ENCODE peak calls at places on chromosomes 11 and 22, in nine cellular contexts. L is GM13976; F is stimulated activated CD4-positive, alpha-beta T cell treated with anti-CD3 and anti-CD28 coated beads, Interleukin-2, amount 100 ng/mL, for 24 hours; Z is T-helper 1 cell; C is activated T-cell treated with anti-CD3 and anti-CD28 coated beads for 1 hour; W is GM19239; H is stomach; J is left cardiac atrium; Q is dorsolateral prefrontal cortex. S is an unnamed sample.

GRCh38 chr22:24751518-24751917 is 23.0 kb downstream of the PIWIL3 start:
- DNase-seq in L (no peak), F (no peak), Z (no peak), C (no peak), W (no peak), H (no peak), J (no peak), Q (no peak), S (no peak)

GRCh38 chr11:122789916-122790315 is 48.4 kb upstream of the CRTAM start:
- DNase-seq in L (no peak), F (no peak), Z (no peak), C (no peak), W (no peak), H (no peak), J (no peak), Q (no peak), S (no peak)

GRCh38 chr11:11426226-11426915 is 73.3 kb upstream of the CSNK2A3 start:
- DNase-seq in L (no peak), F (no peak), Z (no peak), C (no peak), W (no peak), H (no peak), J (no peak), Q (no peak), S (no peak)

GRCh38 chr11:9089636-9090035 is 1.8 kb downstream of the SCUBE2 start:
- DNase-seq in L (no peak), F (no peak), Z (no peak), C (no peak), W (no peak), H (no peak), J (no peak), Q (no peak), S (no peak)

GRCh38 chr11:61473370-61474025 is 35.1 kb upstream of the LRRC10B start:
- DNase-seq in L (no peak), F (no peak), Z (no peak), C (no peak), W (no peak), H (no peak), J (no peak), Q (no peak), S (peak)

GRCh38 chr11:31240340-31240904 is 129.1 kb downstream of the DCDC1 start:
- DNase-seq in L (no peak), F (peak), Z (peak), C (no peak), W (no peak), H (no peak), J (no peak), Q (no peak), S (peak)

GRCh38 chr11:7436657-7437056 is 48.6 kb upstream of the OLFML1 start:
- DNase-seq in L (peak), F (no peak), Z (peak), C (no peak), W (peak), H (no peak), J (no peak), Q (no peak), S (no peak)

GRCh38 chr11:20754957-20755356 is 85.6 kb downstream of the NELL1 start:
- DNase-seq in L (no peak), F (no peak), Z (no peak), C (no peak), W (no peak), H (no peak), J (no peak), Q (no peak), S (no peak)

GRCh38 chr22:38180841-38181452 is 683 bp downstream of the PLA2G6 start:
- DNase-seq in L (peak), F (no peak), Z (peak), C (no peak), W (no peak), H (peak), J (no peak), Q (peak), S (peak)

GRCh38 chr11:16613401-16614381 is 124.8 kb upstream of the C11orf58 start:
- DNase-seq in L (peak), F (peak), Z (peak), C (peak), W (peak), H (peak), J (peak), Q (peak), S (peak)

GRCh38 chr11:67606150-67606476 is 623 bp upstream of the NDUFV1 start:
- DNase-seq in L (no peak), F (no peak), Z (no peak), C (no peak), W (no peak), H (no peak), J (no peak), Q (no peak), S (no peak)

GRCh38 chr11:1104411-1105182 is 29.9 kb downstream of the MUC2 start:
- DNase-seq in L (no peak), F (no peak), Z (no peak), C (no peak), W (no peak), H (no peak), J (no peak), Q (no peak), S (no peak)

GRCh38 chr11:112318193-112318592 is 57.5 kb upstream of the PLET1 start:
- DNase-seq in L (no peak), F (no peak), Z (no peak), C (no peak), W (no peak), H (no peak), J (no peak), Q (no peak), S (no peak)

GRCh38 chr11:110529043-110529442 is 99.3 kb downstream of the FDX1 start:
- DNase-seq in L (no peak), F (no peak), Z (no peak), C (no peak), W (no peak), H (no peak), J (no peak), Q (no peak), S (no peak)

GRCh38 chr11:130434521-130435223 is 6.3 kb upstream of the ADAMTS8 start:
- DNase-seq in L (peak), F (peak), Z (peak), C (peak), W (peak), H (peak), J (peak), Q (peak), S (peak)

GRCh38 chr11:69637601-69637955 is 3.4 kb upstream of the CCND1 start:
- DNase-seq in L (no peak), F (no peak), Z (no peak), C (no peak), W (no peak), H (no peak), J (no peak), Q (no peak), S (no peak)

GRCh38 chr11:61510178-61510979 is 1.8 kb downstream of the LRRC10B start:
- DNase-seq in L (no peak), F (no peak), Z (no peak), C (no peak), W (no peak), H (no peak), J (no peak), Q (no peak), S (no peak)

GRCh38 chr11:73931039-73931645 is 19.7 kb upstream of the DNAJB13 start:
- DNase-seq in L (peak), F (no peak), Z (no peak), C (no peak), W (no peak), H (peak), J (no peak), Q (peak), S (no peak)

GRCh38 chr11:72085836-72086475 is 5.3 kb downstream of the LRRC51 start:
- DNase-seq in L (no peak), F (no peak), Z (no peak), C (no peak), W (no peak), H (no peak), J (no peak), Q (no peak), S (no peak)

GRCh38 chr11:119350302-119350701 is 3.8 kb upstream of the MFRP start:
- DNase-seq in L (no peak), F (no peak), Z (no peak), C (no peak), W (no peak), H (no peak), J (no peak), Q (no peak), S (no peak)

GRCh38 chr22:44680058-44680457 is 21.9 kb upstream of the PRR5 start:
- DNase-seq in L (no peak), F (no peak), Z (no peak), C (no peak), W (no peak), H (no peak), J (no peak), Q (no peak), S (no peak)

GRCh38 chr11:22713336-22713735 is 46.9 kb downstream of the GAS2 start:
- DNase-seq in L (no peak), F (no peak), Z (no peak), C (no peak), W (no peak), H (no peak), J (no peak), Q (no peak), S (no peak)

GRCh38 chr11:44804449-44805151 is 77.8 kb downstream of the TSPAN18 start:
- DNase-seq in L (no peak), F (no peak), Z (no peak), C (no peak), W (no peak), H (no peak), J (no peak), Q (no peak), S (no peak)

GRCh38 chr11:111512296-111513239 is at the start of gene BTG4:
- DNase-seq in L (peak), F (no peak), Z (no peak), C (no peak), W (no peak), H (no peak), J (peak), Q (no peak), S (peak)

GRCh38 chr11:124075841-124076571 is 34.9 kb upstream of the OR10G7 start:
- DNase-seq in L (peak), F (no peak), Z (no peak), C (no peak), W (no peak), H (no peak), J (peak), Q (no peak), S (peak)

GRCh38 chr11:2462092-2462985 is 17.5 kb downstream of the KCNQ1 start:
- DNase-seq in L (no peak), F (no peak), Z (no peak), C (no peak), W (no peak), H (peak), J (no peak), Q (peak), S (no peak)

GRCh38 chr11:128052912-128053641 is 534.3 kb downstream of the ETS1 start:
- DNase-seq in L (no peak), F (no peak), Z (no peak), C (no peak), W (no peak), H (no peak), J (no peak), Q (no peak), S (no peak)

GRCh38 chr11:125358254-125358840 is 137.7 kb downstream of the FEZ1 start:
- DNase-seq in L (no peak), F (no peak), Z (no peak), C (no peak), W (no peak), H (no peak), J (no peak), Q (no peak), S (no peak)

GRCh38 chr22:39535302-39535805 is 2.8 kb upstream of the RPS19BP1 start:
- DNase-seq in L (no peak), F (no peak), Z (no peak), C (no peak), W (no peak), H (no peak), J (no peak), Q (no peak), S (no peak)

GRCh38 chr11:77083553-77084245 is 16.9 kb downstream of the CAPN5 start:
- DNase-seq in L (no peak), F (no peak), Z (no peak), C (no peak), W (no peak), H (peak), J (peak), Q (no peak), S (peak)

GRCh38 chr22:19795617-19796008 is 35.0 kb downstream of the TBX1 start:
- DNase-seq in L (no peak), F (no peak), Z (no peak), C (no peak), W (no peak), H (no peak), J (peak), Q (no peak), S (peak)

GRCh38 chr22:48872271-48873260 is 955.1 kb downstream of the BRD1 start:
- DNase-seq in L (no peak), F (no peak), Z (no peak), C (no peak), W (no peak), H (no peak), J (no peak), Q (peak), S (peak)

GRCh38 chr22:24467340-24467739 is 27.8 kb upstream of the UPB1 start:
- DNase-seq in L (no peak), F (no peak), Z (no peak), C (no peak), W (no peak), H (no peak), J (no peak), Q (no peak), S (no peak)

GRCh38 chr11:32581556-32581955 is 2.1 kb upstream of the EIF3M start:
- DNase-seq in L (no peak), F (no peak), Z (no peak), C (no peak), W (no peak), H (no peak), J (no peak), Q (no peak), S (no peak)

GRCh38 chr11:6414874-6415328 is 4.0 kb downstream of the APBB1 start:
- DNase-seq in L (no peak), F (peak), Z (no peak), C (no peak), W (no peak), H (no peak), J (no peak), Q (no peak), S (no peak)

S was measured in head of caudate nucleus.